ENCODE peak calls at places on chromosomes 5 and 9, in five cellular contexts. P is colonic mucosa, G is fibroblast of lung, A is cardiac fibroblast, B is choroid plexus epithelial cell. K is an unnamed sample.

GRCh38 chr9:130444565-130445221 is at the start of gene ASS1:
- DNase-seq in P (peak; percentile 91), G (peak; percentile 17), A (no peak), B (peak; percentile 37), K (no peak)

GRCh38 chr5:19790811-19791466 is 197.1 kb downstream of the CDH18 start:
- DNase-seq in P (no peak), G (no peak), A (no peak), B (no peak), K (peak; percentile 47)

GRCh38 chr9:87599901-87600610 is 102.4 kb downstream of the DAPK1 start:
- DNase-seq in P (peak; percentile 32), G (peak; percentile 90), A (peak; percentile 88), B (peak; percentile 93), K (peak; percentile 88)

GRCh38 chr5:5702934-5703333 is 280.5 kb downstream of the ICE1 start:
- DNase-seq in P (no peak), G (no peak), A (no peak), B (no peak), K (no peak)

GRCh38 chr5:149766460-149767277 is 36.6 kb downstream of the PPARGC1B start:
- DNase-seq in P (no peak), G (no peak), A (no peak), B (no peak), K (no peak)

GRCh38 chr5:139177809-139178581 is 20.2 kb downstream of the SIL1 start:
- DNase-seq in P (peak; percentile 50), G (peak; percentile 15), A (no peak), B (no peak), K (no peak)

GRCh38 chr5:154238776-154239481 is 48.4 kb downstream of the GALNT10 start:
- DNase-seq in P (no peak), G (no peak), A (no peak), B (no peak), K (no peak)

GRCh38 chr5:147906326-147907095 is at the start of gene C5orf46:
- DNase-seq in P (no peak), G (peak; percentile 50), A (peak; percentile 89), B (peak; percentile 63), K (peak; percentile 88)

GRCh38 chr9:5450360-5451051 is at the start of gene CD274:
- DNase-seq in P (peak; percentile 94), G (peak; percentile 88), A (peak; percentile 90), B (peak; percentile 95), K (peak; percentile 85)

GRCh38 chr5:98333921-98334320 is 439.5 kb upstream of the RGMB start:
- DNase-seq in P (no peak), G (no peak), A (peak; percentile 49), B (no peak), K (peak; percentile 17)

GRCh38 chr5:125823572-125823971 is 599.6 kb upstream of the GRAMD2B start:
- DNase-seq in P (no peak), G (peak; percentile 38), A (peak; percentile 59), B (peak; percentile 16), K (peak; percentile 44)

GRCh38 chr9:93510041-93510440 is 56.7 kb upstream of the FAM120AOS start:
- DNase-seq in P (no peak), G (no peak), A (no peak), B (no peak), K (no peak)

GRCh38 chr9:125119643-125120286 is 23.6 kb downstream of the SCAI start:
- DNase-seq in P (no peak), G (peak; percentile 15), A (peak; percentile 31), B (peak; percentile 21), K (no peak)

GRCh38 chr5:177403194-177403825 is 2.8 kb upstream of the PFN3 start:
- DNase-seq in P (no peak), G (no peak), A (no peak), B (peak; percentile 40), K (peak; percentile 31)

GRCh38 chr9:135408676-135409254 is 70.8 kb upstream of the PPP1R26 start:
- DNase-seq in P (no peak), G (no peak), A (no peak), B (no peak), K (no peak)

GRCh38 chr9:114224247-114224610 is 68.9 kb downstream of the COL27A1 start:
- DNase-seq in P (no peak), G (peak; percentile 43), A (peak; percentile 83), B (no peak), K (peak; percentile 86)

GRCh38 chr5:181036816-181037364 is 3.2 kb upstream of the BTNL9 start:
- DNase-seq in P (no peak), G (no peak), A (no peak), B (no peak), K (no peak)

GRCh38 chr9:112784020-112784788 is 33.6 kb downstream of the SNX30 start:
- DNase-seq in P (no peak), G (peak; percentile 40), A (peak; percentile 41), B (peak; percentile 45), K (peak; percentile 29)

GRCh38 chr9:126386088-126386487 is 59.5 kb downstream of the MVB12B start:
- DNase-seq in P (peak; percentile 46), G (no peak), A (peak; percentile 44), B (peak; percentile 54), K (peak; percentile 45)

GRCh38 chr9:73009649-73010288 is 56.9 kb upstream of the ALDH1A1 start:
- DNase-seq in P (no peak), G (no peak), A (no peak), B (peak; percentile 7), K (no peak)

GRCh38 chr5:141040093-141040762 is 10.9 kb upstream of the PCDHB1 start:
- DNase-seq in P (no peak), G (no peak), A (peak; percentile 45), B (peak; percentile 2), K (peak; percentile 60)

GRCh38 chr9:126321742-126322141 is 4.9 kb upstream of the MVB12B start:
- DNase-seq in P (no peak), G (no peak), A (no peak), B (no peak), K (no peak)

GRCh38 chr5:144333336-144333920 is 162.8 kb downstream of the KCTD16 start:
- DNase-seq in P (no peak), G (peak; percentile 3), A (no peak), B (peak; percentile 6), K (peak; percentile 90)

GRCh38 chr9:89234186-89234585 is 55.6 kb upstream of the SHC3 start:
- DNase-seq in P (no peak), G (no peak), A (no peak), B (no peak), K (no peak)

GRCh38 chr9:89236955-89237573 is 58.4 kb upstream of the SHC3 start:
- DNase-seq in P (no peak), G (no peak), A (no peak), B (no peak), K (peak; percentile 8)

DNA sequence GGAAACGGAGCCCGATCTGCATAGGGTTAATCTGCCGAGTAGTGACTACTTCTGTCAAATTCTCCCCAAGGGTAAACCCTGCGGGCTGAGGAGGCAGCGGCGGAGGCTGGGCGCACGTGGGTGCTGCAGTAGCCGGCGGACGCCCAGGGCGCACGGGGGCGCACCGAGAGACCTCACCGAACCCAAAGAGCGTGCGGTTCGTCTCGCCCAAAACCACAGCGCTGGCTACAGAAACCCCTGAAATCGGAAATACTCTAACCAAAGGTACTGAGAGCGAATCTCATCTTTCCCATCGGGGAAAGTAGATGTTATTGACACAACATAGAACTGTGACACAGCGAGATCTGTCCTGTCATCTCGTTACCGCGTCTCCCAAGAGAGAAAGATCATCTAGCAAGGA is 56.0 kb upstream of the SHC3 start:
- DNase-seq in P (no peak), G (peak; percentile 39), A (peak; percentile 32), B (no peak), K (no peak)
- TF ChIP-seq CTCF in P (no peak), G (no peak), A (peak; percentile 16), B (peak; percentile 19), K (no peak)

GRCh38 chr5:161847447-161847846 is 473 bp upstream of the GABRA1 start:
- DNase-seq in P (no peak), G (no peak), A (no peak), B (no peak), K (no peak)

GRCh38 chr5:161846731-161847130 is 1.2 kb upstream of the GABRA1 start:
- DNase-seq in P (no peak), G (no peak), A (peak; percentile 6), B (no peak), K (peak; percentile 16)

GRCh38 chr5:161850491-161850890 is 2.6 kb downstream of the GABRA1 start:
- DNase-seq in P (no peak), G (no peak), A (no peak), B (no peak), K (no peak)

GRCh38 chr5:161847896-161848510 is at the start of gene GABRA1:
- DNase-seq in P (no peak), G (no peak), A (peak; percentile 0), B (no peak), K (no peak)

GRCh38 chr5:161851691-161852299 is 3.9 kb downstream of the GABRA1 start:
- DNase-seq in P (no peak), G (no peak), A (peak; percentile 17), B (peak; percentile 5), K (peak; percentile 16)
- TF ChIP-seq CTCF in P (no peak), G (no peak), A (peak; percentile 28), B (peak; percentile 33), K (peak; percentile 16)

DNA sequence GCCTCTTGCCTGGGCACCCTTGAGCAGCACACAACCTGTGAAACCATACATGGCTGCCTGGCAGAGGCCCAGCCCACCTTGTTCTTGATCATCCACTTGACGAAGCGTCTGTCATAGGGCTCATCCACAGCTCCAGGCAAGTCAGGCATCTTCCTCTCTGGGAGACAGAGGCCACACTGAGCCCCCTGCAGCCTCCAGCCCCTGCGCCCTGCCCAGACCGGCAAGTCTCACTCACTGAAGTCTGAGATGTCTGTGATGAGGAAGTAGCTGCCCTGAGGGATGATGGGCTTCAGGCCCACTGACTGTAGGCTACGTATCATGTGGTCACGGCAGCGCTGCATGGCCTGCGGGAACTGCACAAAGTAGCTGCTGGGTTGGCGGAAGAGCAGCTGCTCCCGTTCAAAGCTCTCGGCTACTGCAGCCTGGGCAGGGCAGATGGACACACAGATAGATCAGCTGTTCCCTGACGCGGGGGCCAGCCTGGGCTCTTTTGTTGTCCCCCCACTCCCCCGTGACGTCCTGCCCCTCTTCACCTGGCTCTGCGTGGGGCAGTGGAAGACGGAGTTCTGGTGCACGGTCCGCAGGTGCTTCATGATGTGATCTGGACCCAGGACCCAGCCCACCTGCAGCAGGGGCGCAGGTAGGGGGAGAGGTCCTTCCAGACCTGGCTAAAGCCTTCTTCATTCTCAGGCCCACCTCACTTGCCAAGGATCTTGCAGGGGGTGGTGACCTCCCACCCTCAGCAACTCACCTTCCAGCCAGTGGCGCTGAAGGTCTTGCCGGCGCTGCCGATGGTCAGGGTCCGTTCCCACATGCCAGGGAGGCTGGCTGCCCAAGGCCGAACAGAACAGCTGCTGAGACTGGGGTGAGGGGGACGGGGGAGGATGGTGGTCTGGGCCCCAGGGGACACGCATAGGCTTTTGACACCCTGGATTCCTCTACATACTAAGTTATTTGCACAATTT is 5.9 kb upstream of the SPOUT1 start:
- DNase-seq in P (no peak), G (no peak), A (no peak), B (no peak), K (no peak)
- TF ChIP-seq CTCF in P (no peak), G (no peak), A (no peak), B (no peak), K (no peak)

DNA sequence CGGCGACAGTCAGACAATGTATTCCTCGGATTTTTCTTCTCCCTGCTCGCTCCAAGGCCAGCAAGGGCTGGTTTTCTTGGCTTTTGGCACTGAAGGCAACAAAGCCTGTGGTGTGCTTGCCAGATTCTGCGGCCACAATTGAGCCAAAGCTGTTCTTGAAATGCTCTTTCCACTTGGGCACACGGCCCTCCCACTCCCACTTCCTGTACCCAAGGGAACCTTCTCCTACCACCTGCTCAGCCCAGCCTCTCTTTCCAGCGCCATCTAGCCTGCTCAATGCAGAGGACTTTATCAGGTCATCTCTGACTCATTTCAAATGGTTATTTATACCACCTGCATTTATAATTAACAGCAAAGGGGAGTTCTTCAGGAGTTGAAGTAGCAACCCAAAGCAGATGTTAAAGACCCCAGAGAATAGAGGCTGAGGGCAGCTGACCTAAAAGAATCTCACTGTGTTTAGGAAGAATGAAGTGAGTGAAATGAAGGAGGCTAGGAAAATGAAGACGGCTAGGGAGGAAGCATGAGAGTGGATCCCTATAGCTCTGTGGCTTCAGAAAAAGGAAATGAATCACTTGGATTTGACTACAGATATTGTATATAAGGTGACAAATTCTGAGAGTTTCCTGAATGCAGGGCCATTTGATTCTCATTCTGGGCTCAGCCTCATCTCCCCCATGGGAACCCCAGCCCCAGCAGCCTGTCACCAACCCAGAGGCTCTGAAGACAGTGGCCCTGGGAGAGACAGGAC is 439.0 kb downstream of the ENC1 start:
- DNase-seq in P (no peak), G (no peak), A (peak; percentile 41), B (peak; percentile 36), K (peak; percentile 69)
- TF ChIP-seq CTCF in P (no peak), G (no peak), A (no peak), B (peak; percentile 24), K (peak; percentile 12)

K was measured in bronchial epithelial cell.